ENCODE peak calls at places on chromosomes 7 and 10, in seven cellular contexts. W, C, S, A, B, G and J are unnamed samples.

GRCh38 chr7:92158660-92159575 is 20.0 kb downstream of the LRRD1 start:
- DNase-seq in W (peak; percentile 52), C (no peak), S (no peak), A (no peak), B (no peak), G (no peak), J (no peak)

GRCh38 chr7:111833461-111833860 is 271.2 kb upstream of the IMMP2L start:
- DNase-seq in W (peak; percentile 19), C (no peak), S (no peak), A (no peak), B (no peak), G (no peak), J (no peak)

GRCh38 chr7:47931005-47931787 is 17.1 kb downstream of the PKD1L1 start:
- DNase-seq in W (no peak), C (peak; percentile 52), S (no peak), A (no peak), B (no peak), G (no peak), J (no peak)

GRCh38 chr7:98758157-98758556 is 111.7 kb downstream of the TMEM130 start:
- DNase-seq in W (no peak), C (no peak), S (no peak), A (no peak), B (no peak), G (no peak), J (peak; percentile 4)

GRCh38 chr10:26441491-26442214 is 3.5 kb downstream of the APBB1IP start:
- DNase-seq in W (no peak), C (no peak), S (no peak), A (no peak), B (peak; percentile 28), G (no peak), J (no peak)

GRCh38 chr7:132815696-132816334 is 239.5 kb upstream of the PLXNA4 start:
- DNase-seq in W (no peak), C (no peak), S (no peak), A (peak; percentile 22), B (no peak), G (peak; percentile 15), J (no peak)

GRCh38 chr10:114519306-114519669 is 115.0 kb upstream of the AFAP1L2 start:
- DNase-seq in W (peak; percentile 93), C (no peak), S (no peak), A (no peak), B (no peak), G (peak; percentile 14), J (peak; percentile 75)

GRCh38 chr7:12436896-12437535 is 33.4 kb upstream of the VWDE start:
- DNase-seq in W (peak; percentile 51), C (no peak), S (no peak), A (peak; percentile 72), B (no peak), G (peak; percentile 23), J (peak; percentile 49)

GRCh38 chr10:44981172-44982113 is 2.8 kb upstream of the DEPP1 start:
- DNase-seq in W (peak; percentile 88), C (peak; percentile 90), S (no peak), A (no peak), B (no peak), G (no peak), J (no peak)

GRCh38 chr10:98186681-98187080 is 52.2 kb downstream of the R3HCC1L start:
- DNase-seq in W (peak; percentile 47), C (no peak), S (no peak), A (no peak), B (no peak), G (no peak), J (no peak)

GRCh38 chr7:1543826-1544177 is 12.2 kb downstream of the TMEM184A start:
- DNase-seq in W (no peak), C (no peak), S (no peak), A (no peak), B (no peak), G (no peak), J (no peak)

GRCh38 chr7:156845379-156846101 is 47.4 kb downstream of the LMBR1 start:
- DNase-seq in W (no peak), C (no peak), S (no peak), A (no peak), B (no peak), G (no peak), J (no peak)

GRCh38 chr10:49223205-49223604 is 35.0 kb upstream of the TMEM273 start:
- DNase-seq in W (no peak), C (no peak), S (no peak), A (no peak), B (no peak), G (no peak), J (no peak)

GRCh38 chr10:78082636-78083035 is 49.0 kb downstream of the RPS24 start:
- DNase-seq in W (no peak), C (no peak), S (no peak), A (no peak), B (no peak), G (no peak), J (no peak)

GRCh38 chr7:144812379-144813283 is 23.2 kb downstream of the TPK1 start:
- DNase-seq in W (no peak), C (no peak), S (peak; percentile 55), A (no peak), B (peak; percentile 36), G (no peak), J (no peak)

GRCh38 chr10:117218654-117219053 is 21.4 kb downstream of the KCNK18 start:
- DNase-seq in W (no peak), C (no peak), S (no peak), A (peak; percentile 44), B (no peak), G (no peak), J (no peak)

GRCh38 chr7:106309352-106309751 is 24.6 kb upstream of the NAMPT start:
- DNase-seq in W (peak; percentile 60), C (no peak), S (no peak), A (no peak), B (no peak), G (no peak), J (no peak)

GRCh38 chr10:21811245-21811585 is 192.3 kb downstream of the DNAJC1 start:
- DNase-seq in W (peak; percentile 64), C (no peak), S (no peak), A (no peak), B (no peak), G (no peak), J (no peak)

GRCh38 chr7:157250605-157251228 is 86.1 kb upstream of the DNAJB6 start:
- DNase-seq in W (peak; percentile 51), C (peak; percentile 22), S (peak; percentile 62), A (peak; percentile 89), B (peak; percentile 46), G (peak; percentile 26), J (no peak)

GRCh38 chr7:57769131-57769530 is 319.2 kb downstream of the ZNF716 start:
- DNase-seq in W (no peak), C (no peak), S (no peak), A (no peak), B (no peak), G (no peak), J (no peak)

GRCh38 chr10:61835069-61835908 is 66.2 kb upstream of the ARID5B start:
- DNase-seq in W (peak; percentile 54), C (no peak), S (no peak), A (peak; percentile 75), B (no peak), G (no peak), J (no peak)

GRCh38 chr10:75284097-75284485 is 48.3 kb upstream of the COMTD1 start:
- DNase-seq in W (no peak), C (no peak), S (no peak), A (no peak), B (no peak), G (no peak), J (no peak)

GRCh38 chr10:122499491-122499941 is 38.2 kb downstream of the HTRA1 start:
- DNase-seq in W (no peak), C (no peak), S (no peak), A (no peak), B (no peak), G (peak; percentile 23), J (no peak)

DNA sequence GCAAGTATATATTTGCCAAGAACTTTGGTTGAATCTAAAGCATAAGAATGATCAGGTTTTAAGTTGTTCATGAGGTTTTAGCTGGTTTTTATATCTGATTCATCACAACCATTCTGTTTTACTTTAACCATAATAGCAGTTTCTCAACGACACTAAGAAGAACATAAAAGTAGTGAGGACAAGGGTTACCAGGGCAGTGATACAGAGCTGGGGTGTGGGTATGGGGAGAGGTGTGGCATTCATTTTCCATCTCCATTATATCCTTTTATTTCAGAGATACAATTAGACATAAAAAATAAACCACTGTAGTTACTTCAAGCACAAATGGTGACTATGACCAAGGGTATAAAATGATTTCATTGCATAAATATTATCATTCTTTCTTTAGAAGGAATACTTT is 149.8 kb upstream of the STEAP4 start:
- DNase-seq in W (no peak), C (no peak), S (no peak), A (no peak), B (no peak), G (no peak), J (no peak)
- H3K27ac ChIP-seq in W (no peak overlapping the region), C (no peak overlapping the region), S (no peak overlapping the region), A (no peak overlapping the region), B (no peak overlapping the region), G (no peak overlapping the region), J (no peak overlapping the region)

GRCh38 chr10:131150126-131150525 is 161.4 kb downstream of the TCERG1L start:
- DNase-seq in W (no peak), C (no peak), S (no peak), A (no peak), B (no peak), G (peak; percentile 90), J (peak; percentile 15)
- H3K27ac ChIP-seq in W (no peak overlapping the region), C (no peak overlapping the region), S (no peak overlapping the region), A (no peak overlapping the region), B (no peak overlapping the region), G (peak overlapping the region; percentile 46), J (no peak overlapping the region)

DNA sequence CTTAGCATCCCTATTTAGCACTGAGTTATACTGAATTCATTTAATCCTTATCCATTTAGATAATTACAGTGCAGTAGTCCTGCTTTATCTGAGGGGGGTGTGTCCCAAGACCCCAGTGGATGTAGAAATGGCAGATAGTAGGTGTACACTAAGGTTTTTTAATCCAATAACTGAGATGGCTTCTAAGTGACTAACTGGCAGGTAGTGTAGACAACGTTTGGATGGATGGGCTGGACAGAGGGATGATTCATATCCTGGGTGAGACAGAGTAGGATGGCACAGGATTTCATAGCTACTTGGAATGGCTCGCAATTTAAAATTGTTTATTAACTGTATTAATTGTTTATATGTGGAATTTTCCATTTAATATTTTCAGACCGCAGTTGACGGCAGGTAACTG is 295.6 kb downstream of the CCDC3 start:
- DNase-seq in W (peak; percentile 68), C (no peak), S (no peak), A (no peak), B (no peak), G (no peak), J (no peak)
- H3K27ac ChIP-seq in W (peak overlapping the region; percentile 1), C (no peak overlapping the region), S (no peak overlapping the region), A (no peak overlapping the region), B (no peak overlapping the region), G (no peak overlapping the region), J (no peak overlapping the region)

GRCh38 chr7:4631664-4632171 is 50.4 kb upstream of the FOXK1 start:
- DNase-seq in W (peak; percentile 87), C (peak; percentile 90), S (no peak), A (peak; percentile 90), B (no peak), G (peak; percentile 73), J (peak; percentile 85)
- H3K27ac ChIP-seq in W (no peak overlapping the region), C (no peak overlapping the region), S (no peak overlapping the region), A (no peak overlapping the region), B (no peak overlapping the region), G (no peak overlapping the region), J (peak overlapping the region; percentile 30)